ENCODE peak calls at places on chromosomes 6 and 20, in ten cellular contexts. One of them, this sample, is unnamed.
A peak's percentile ranks its signal among the peaks of the same experiment; 100 is the strongest.

GRCh38 chr6:14386263-14386981 is 268.9 kb downstream of the CD83 start:
- DNase-seq in fibroblast of lung: no peak
- DNase-seq in adrenal gland: no peak
- DNase-seq in A549: no peak
- DNase-seq in heart right ventricle: no peak
- DNase-seq in heart left ventricle: no peak
- DNase-seq in sigmoid colon: no peak
- DNase-seq in hepatocyte: no peak
- DNase-seq in cardiac muscle cell: no peak
- DNase-seq in upper lobe of right lung: no peak
- DNase-seq in this sample: no peak

GRCh38 chr6:169520104-169520503 is 181.7 kb downstream of the WDR27 start:
- DNase-seq in fibroblast of lung: peak; percentile 69
- DNase-seq in adrenal gland: no peak
- DNase-seq in A549: no peak
- DNase-seq in heart right ventricle: no peak
- DNase-seq in heart left ventricle: no peak
- DNase-seq in sigmoid colon: no peak
- DNase-seq in hepatocyte: no peak
- DNase-seq in cardiac muscle cell: no peak
- DNase-seq in upper lobe of right lung: no peak
- DNase-seq in this sample: no peak

GRCh38 chr20:25273046-25273445 is 25.2 kb downstream of the PYGB start:
- DNase-seq in fibroblast of lung: no peak
- DNase-seq in adrenal gland: no peak
- DNase-seq in A549: no peak
- DNase-seq in heart right ventricle: no peak
- DNase-seq in heart left ventricle: peak; percentile 26
- DNase-seq in sigmoid colon: peak; percentile 64
- DNase-seq in hepatocyte: no peak
- DNase-seq in cardiac muscle cell: no peak
- DNase-seq in upper lobe of right lung: peak; percentile 32
- DNase-seq in this sample: no peak

GRCh38 chr6:140980265-140980887 is 1152.3 kb upstream of the GJE1 start:
- DNase-seq in fibroblast of lung: no peak
- DNase-seq in adrenal gland: no peak
- DNase-seq in A549: no peak
- DNase-seq in heart right ventricle: no peak
- DNase-seq in heart left ventricle: no peak
- DNase-seq in sigmoid colon: no peak
- DNase-seq in hepatocyte: no peak
- DNase-seq in cardiac muscle cell: no peak
- DNase-seq in upper lobe of right lung: no peak
- DNase-seq in this sample: no peak

GRCh38 chr20:21235713-21236445 is 67.3 kb upstream of the XRN2 start:
- DNase-seq in fibroblast of lung: peak; percentile 75
- DNase-seq in adrenal gland: peak; percentile 79
- DNase-seq in A549: peak; percentile 50
- DNase-seq in heart right ventricle: peak; percentile 57
- DNase-seq in heart left ventricle: peak; percentile 52
- DNase-seq in sigmoid colon: no peak
- DNase-seq in hepatocyte: peak; percentile 74
- DNase-seq in cardiac muscle cell: peak; percentile 73
- DNase-seq in upper lobe of right lung: peak; percentile 78
- DNase-seq in this sample: peak; percentile 47

GRCh38 chr20:64225166-64225595 is 30.4 kb upstream of the PCMTD2 start:
- DNase-seq in fibroblast of lung: no peak
- DNase-seq in adrenal gland: no peak
- DNase-seq in A549: no peak
- DNase-seq in heart right ventricle: no peak
- DNase-seq in heart left ventricle: no peak
- DNase-seq in sigmoid colon: no peak
- DNase-seq in hepatocyte: no peak
- DNase-seq in cardiac muscle cell: no peak
- DNase-seq in upper lobe of right lung: no peak
- DNase-seq in this sample: no peak

GRCh38 chr20:34536798-34537394 is 20.7 kb downstream of the DYNLRB1 start:
- DNase-seq in fibroblast of lung: peak; percentile 25
- DNase-seq in adrenal gland: peak; percentile 54
- DNase-seq in A549: no peak
- DNase-seq in heart right ventricle: peak; percentile 70
- DNase-seq in heart left ventricle: peak; percentile 80
- DNase-seq in sigmoid colon: peak; percentile 68
- DNase-seq in hepatocyte: no peak
- DNase-seq in cardiac muscle cell: peak; percentile 44
- DNase-seq in upper lobe of right lung: no peak
- DNase-seq in this sample: no peak

GRCh38 chr6:80991316-80991715 is 761.2 kb downstream of the TENT5A start:
- DNase-seq in fibroblast of lung: no peak
- DNase-seq in adrenal gland: no peak
- DNase-seq in A549: no peak
- DNase-seq in heart right ventricle: no peak
- DNase-seq in heart left ventricle: no peak
- DNase-seq in sigmoid colon: no peak
- DNase-seq in hepatocyte: no peak
- DNase-seq in cardiac muscle cell: no peak
- DNase-seq in upper lobe of right lung: no peak
- DNase-seq in this sample: no peak

GRCh38 chr20:38343107-38343797 is 3.0 kb upstream of the LBP start:
- DNase-seq in fibroblast of lung: peak; percentile 82
- DNase-seq in adrenal gland: peak; percentile 58
- DNase-seq in A549: no peak
- DNase-seq in heart right ventricle: peak; percentile 24
- DNase-seq in heart left ventricle: peak; percentile 48
- DNase-seq in sigmoid colon: peak; percentile 82
- DNase-seq in hepatocyte: peak; percentile 27
- DNase-seq in cardiac muscle cell: no peak
- DNase-seq in upper lobe of right lung: no peak
- DNase-seq in this sample: no peak

GRCh38 chr6:137303436-137303835 is 84.3 kb upstream of the IFNGR1 start:
- DNase-seq in fibroblast of lung: no peak
- DNase-seq in adrenal gland: no peak
- DNase-seq in A549: no peak
- DNase-seq in heart right ventricle: no peak
- DNase-seq in heart left ventricle: no peak
- DNase-seq in sigmoid colon: no peak
- DNase-seq in hepatocyte: no peak
- DNase-seq in cardiac muscle cell: no peak
- DNase-seq in upper lobe of right lung: no peak
- DNase-seq in this sample: no peak

GRCh38 chr6:157488635-157489226 is 107.7 kb downstream of the ZDHHC14 start:
- DNase-seq in fibroblast of lung: no peak
- DNase-seq in adrenal gland: no peak
- DNase-seq in A549: no peak
- DNase-seq in heart right ventricle: no peak
- DNase-seq in heart left ventricle: no peak
- DNase-seq in sigmoid colon: no peak
- DNase-seq in hepatocyte: no peak
- DNase-seq in cardiac muscle cell: no peak
- DNase-seq in upper lobe of right lung: no peak
- DNase-seq in this sample: no peak

DNA sequence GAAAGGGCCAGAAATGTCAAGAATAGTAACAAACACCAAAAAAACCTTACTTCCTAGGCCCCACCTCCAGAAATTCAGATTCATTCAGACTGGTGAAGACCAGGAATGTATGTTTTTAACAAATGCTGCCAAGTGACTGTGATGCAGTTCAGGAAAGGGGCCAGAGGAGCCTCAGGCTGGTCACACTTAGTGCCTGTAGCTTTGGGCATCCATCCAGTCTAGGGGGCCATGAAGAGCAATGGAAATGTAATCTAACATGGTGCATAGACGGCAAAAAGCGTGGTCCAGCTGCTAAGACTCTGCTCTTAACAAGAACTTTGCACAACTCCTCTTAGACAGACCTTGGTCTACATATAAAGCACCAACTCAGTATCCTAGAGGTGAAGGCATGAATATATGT is 7.1 kb downstream of the GJA1 start:
- DNase-seq in fibroblast of lung: peak; percentile 35
- DNase-seq in adrenal gland: no peak
- DNase-seq in A549: no peak
- DNase-seq in heart right ventricle: no peak
- DNase-seq in heart left ventricle: peak; percentile 30
- DNase-seq in sigmoid colon: no peak
- DNase-seq in hepatocyte: no peak
- DNase-seq in cardiac muscle cell: no peak
- DNase-seq in upper lobe of right lung: no peak
- DNase-seq in this sample: no peak
- H3K27ac ChIP-seq in fibroblast of lung: no peak overlapping the region
- H3K27ac ChIP-seq in adrenal gland: no peak overlapping the region
- H3K27ac ChIP-seq in A549: peak overlapping the region; percentile 34
- H3K27ac ChIP-seq in heart right ventricle: peak overlapping the region; percentile 95
- H3K27ac ChIP-seq in heart left ventricle: peak overlapping the region; percentile 31
- H3K27ac ChIP-seq in sigmoid colon: no peak overlapping the region
- H3K27ac ChIP-seq in hepatocyte: peak overlapping the region; percentile 22
- H3K27ac ChIP-seq in cardiac muscle cell: no peak overlapping the region
- H3K27ac ChIP-seq in upper lobe of right lung: no peak overlapping the region
- H3K27ac ChIP-seq in this sample: no peak overlapping the region

GRCh38 chr6:3206339-3207015 is 21.0 kb downstream of the TUBB2B start:
- DNase-seq in fibroblast of lung: no peak
- DNase-seq in adrenal gland: no peak
- DNase-seq in A549: no peak
- DNase-seq in heart right ventricle: no peak
- DNase-seq in heart left ventricle: no peak
- DNase-seq in sigmoid colon: no peak
- DNase-seq in hepatocyte: no peak
- DNase-seq in cardiac muscle cell: no peak
- DNase-seq in upper lobe of right lung: no peak
- DNase-seq in this sample: no peak
- TF ChIP-seq CTCF in fibroblast of lung: no peak
- TF ChIP-seq CTCF in adrenal gland: no peak
- TF ChIP-seq CTCF in A549: no peak
- TF ChIP-seq CTCF in heart right ventricle: no peak
- TF ChIP-seq CTCF in heart left ventricle: no peak
- TF ChIP-seq CTCF in sigmoid colon: no peak
- TF ChIP-seq CTCF in hepatocyte: no peak
- TF ChIP-seq CTCF in cardiac muscle cell: peak; percentile 12
- TF ChIP-seq CTCF in upper lobe of right lung: no peak
- TF ChIP-seq CTCF in this sample: no peak

GRCh38 chr20:10800288-10800687 is 126.5 kb upstream of the JAG1 start:
- DNase-seq in fibroblast of lung: no peak
- DNase-seq in adrenal gland: no peak
- DNase-seq in A549: no peak
- DNase-seq in heart right ventricle: no peak
- DNase-seq in heart left ventricle: no peak
- DNase-seq in sigmoid colon: no peak
- DNase-seq in hepatocyte: no peak
- DNase-seq in cardiac muscle cell: no peak
- DNase-seq in upper lobe of right lung: no peak
- DNase-seq in this sample: no peak
- H3K27ac ChIP-seq in fibroblast of lung: no peak overlapping the region
- H3K27ac ChIP-seq in adrenal gland: no peak overlapping the region
- H3K27ac ChIP-seq in A549: no peak overlapping the region
- H3K27ac ChIP-seq in heart right ventricle: no peak overlapping the region
- H3K27ac ChIP-seq in heart left ventricle: no peak overlapping the region
- H3K27ac ChIP-seq in sigmoid colon: no peak overlapping the region
- H3K27ac ChIP-seq in hepatocyte: no peak overlapping the region
- H3K27ac ChIP-seq in cardiac muscle cell: no peak overlapping the region
- H3K27ac ChIP-seq in upper lobe of right lung: no peak overlapping the region
- H3K27ac ChIP-seq in this sample: no peak overlapping the region

GRCh38 chr6:139044250-139044649 is 15.7 kb downstream of the ABRACL start:
- DNase-seq in fibroblast of lung: no peak
- DNase-seq in adrenal gland: no peak
- DNase-seq in A549: no peak
- DNase-seq in heart right ventricle: no peak
- DNase-seq in heart left ventricle: no peak
- DNase-seq in sigmoid colon: no peak
- DNase-seq in hepatocyte: no peak
- DNase-seq in cardiac muscle cell: no peak
- DNase-seq in upper lobe of right lung: no peak
- DNase-seq in this sample: no peak
- TF ChIP-seq CTCF in fibroblast of lung: no peak
- TF ChIP-seq CTCF in adrenal gland: no peak
- TF ChIP-seq CTCF in A549: no peak
- TF ChIP-seq CTCF in heart right ventricle: no peak
- TF ChIP-seq CTCF in heart left ventricle: no peak
- TF ChIP-seq CTCF in sigmoid colon: no peak
- TF ChIP-seq CTCF in hepatocyte: no peak
- TF ChIP-seq CTCF in cardiac muscle cell: no peak
- TF ChIP-seq CTCF in upper lobe of right lung: no peak
- TF ChIP-seq CTCF in this sample: no peak

DNA sequence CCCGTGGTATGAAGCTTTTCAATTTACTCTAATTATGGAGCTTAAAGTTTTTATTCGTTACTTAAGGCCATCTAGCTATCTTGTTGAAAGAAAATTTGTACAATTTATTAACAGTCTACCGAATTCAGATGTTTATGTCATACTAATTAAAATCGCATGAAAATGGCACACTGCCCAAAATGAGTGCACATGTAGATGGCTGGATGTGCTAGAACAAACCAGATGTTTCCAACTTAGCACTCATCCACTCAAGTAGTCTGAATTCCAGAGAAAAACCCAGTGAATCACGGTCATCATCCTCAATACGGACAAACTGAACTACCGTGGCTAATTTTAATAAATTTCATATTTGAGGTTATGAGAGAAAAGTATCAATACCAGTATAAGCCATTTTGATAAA is 70.4 kb downstream of the COL12A1 start:
- DNase-seq in fibroblast of lung: no peak
- DNase-seq in adrenal gland: no peak
- DNase-seq in A549: no peak
- DNase-seq in heart right ventricle: no peak
- DNase-seq in heart left ventricle: no peak
- DNase-seq in sigmoid colon: no peak
- DNase-seq in hepatocyte: no peak
- DNase-seq in cardiac muscle cell: no peak
- DNase-seq in upper lobe of right lung: no peak
- DNase-seq in this sample: no peak
- H3K27ac ChIP-seq in fibroblast of lung: no peak overlapping the region
- H3K27ac ChIP-seq in adrenal gland: no peak overlapping the region
- H3K27ac ChIP-seq in A549: no peak overlapping the region
- H3K27ac ChIP-seq in heart right ventricle: no peak overlapping the region
- H3K27ac ChIP-seq in heart left ventricle: no peak overlapping the region
- H3K27ac ChIP-seq in sigmoid colon: no peak overlapping the region
- H3K27ac ChIP-seq in hepatocyte: no peak overlapping the region
- H3K27ac ChIP-seq in cardiac muscle cell: no peak overlapping the region
- H3K27ac ChIP-seq in upper lobe of right lung: no peak overlapping the region
- H3K27ac ChIP-seq in this sample: no peak overlapping the region

DNA sequence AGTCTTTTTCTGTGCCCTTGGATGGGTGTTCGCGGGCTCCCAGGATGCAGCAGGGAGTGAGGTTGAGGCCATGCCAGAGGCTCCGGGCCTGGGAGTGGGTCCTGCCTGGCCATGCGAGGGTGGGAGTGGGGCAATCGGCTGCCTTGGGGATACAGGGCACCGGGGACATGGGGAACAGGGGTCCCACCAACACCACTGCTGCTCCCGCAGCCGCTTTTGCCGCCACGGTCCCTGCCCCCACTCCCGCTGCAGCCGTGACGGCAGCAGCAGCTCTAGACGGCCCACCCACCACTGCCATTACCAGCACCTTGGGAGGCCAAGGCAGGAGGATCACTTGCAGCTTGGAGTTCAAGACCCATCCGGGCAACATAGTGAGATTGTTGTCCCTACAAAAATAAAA is 35.3 kb upstream of the FAM50B start:
- DNase-seq in fibroblast of lung: no peak
- DNase-seq in adrenal gland: no peak
- DNase-seq in A549: no peak
- DNase-seq in heart right ventricle: no peak
- DNase-seq in heart left ventricle: no peak
- DNase-seq in sigmoid colon: no peak
- DNase-seq in hepatocyte: no peak
- DNase-seq in cardiac muscle cell: no peak
- DNase-seq in upper lobe of right lung: no peak
- DNase-seq in this sample: no peak
- TF ChIP-seq CTCF in fibroblast of lung: no peak
- TF ChIP-seq CTCF in adrenal gland: no peak
- TF ChIP-seq CTCF in A549: no peak
- TF ChIP-seq CTCF in heart right ventricle: no peak
- TF ChIP-seq CTCF in heart left ventricle: no peak
- TF ChIP-seq CTCF in sigmoid colon: no peak
- TF ChIP-seq CTCF in hepatocyte: no peak
- TF ChIP-seq CTCF in cardiac muscle cell: no peak
- TF ChIP-seq CTCF in upper lobe of right lung: no peak
- TF ChIP-seq CTCF in this sample: no peak

This sample was measured in RWPE1.